ENCODE peak calls at places on chromosomes 1 and 21, in five cellular contexts. One of them, this sample, is unnamed.

GRCh38 chr1:13699510-13699909 is 478 bp upstream of the PRDM2 start:
- DNase-seq in astrocyte of the spinal cord: no peak
- DNase-seq in mesendoderm: peak
- DNase-seq in body of pancreas: no peak
- DNase-seq in AG04450: no peak
- DNase-seq in this sample: no peak

GRCh38 chr1:103284270-103284669 is 175.9 kb upstream of the COL11A1 start:
- DNase-seq in body of pancreas: no peak
- DNase-seq in astrocyte of the spinal cord: peak
- DNase-seq in mesendoderm: no peak
- DNase-seq in AG04450: no peak
- DNase-seq in this sample: peak

GRCh38 chr1:59478822-59479221 is 181.9 kb downstream of the FGGY start:
- DNase-seq in body of pancreas: no peak
- DNase-seq in mesendoderm: no peak
- DNase-seq in AG04450: no peak
- DNase-seq in astrocyte of the spinal cord: no peak
- DNase-seq in this sample: no peak

GRCh38 chr1:160083968-160084770 is 2.8 kb downstream of the KCNJ9 start:
- DNase-seq in body of pancreas: peak
- DNase-seq in mesendoderm: peak
- DNase-seq in AG04450: no peak
- DNase-seq in astrocyte of the spinal cord: no peak
- DNase-seq in this sample: peak

GRCh38 chr1:192474080-192474683 is 101.4 kb upstream of the RGS1 start:
- DNase-seq in body of pancreas: no peak
- DNase-seq in AG04450: no peak
- DNase-seq in mesendoderm: peak
- DNase-seq in astrocyte of the spinal cord: peak
- DNase-seq in this sample: peak

GRCh38 chr1:18091660-18092446 is 15.7 kb upstream of the IGSF21 start:
- DNase-seq in mesendoderm: peak
- DNase-seq in body of pancreas: no peak
- DNase-seq in astrocyte of the spinal cord: peak
- DNase-seq in AG04450: no peak
- DNase-seq in this sample: peak

GRCh38 chr1:111241797-111242196 is 14.3 kb downstream of the CHI3L2 start:
- DNase-seq in AG04450: no peak
- DNase-seq in mesendoderm: peak
- DNase-seq in astrocyte of the spinal cord: no peak
- DNase-seq in body of pancreas: no peak
- DNase-seq in this sample: no peak

GRCh38 chr21:44494418-44494817 is 39.1 kb downstream of the LRRC3 start:
- DNase-seq in astrocyte of the spinal cord: no peak
- DNase-seq in AG04450: no peak
- DNase-seq in mesendoderm: no peak
- DNase-seq in body of pancreas: no peak
- DNase-seq in this sample: no peak

GRCh38 chr1:109996476-109996875 is 11.9 kb downstream of the AHCYL1 start:
- DNase-seq in mesendoderm: no peak
- DNase-seq in astrocyte of the spinal cord: no peak
- DNase-seq in body of pancreas: no peak
- DNase-seq in AG04450: no peak
- DNase-seq in this sample: peak

GRCh38 chr1:203556047-203556851 is 62.3 kb downstream of the OPTC start:
- DNase-seq in body of pancreas: peak
- DNase-seq in astrocyte of the spinal cord: peak
- DNase-seq in mesendoderm: peak
- DNase-seq in AG04450: no peak
- DNase-seq in this sample: peak

GRCh38 chr1:203553501-203553900 is 59.5 kb downstream of the OPTC start:
- DNase-seq in mesendoderm: no peak
- DNase-seq in body of pancreas: no peak
- DNase-seq in AG04450: no peak
- DNase-seq in astrocyte of the spinal cord: no peak
- DNase-seq in this sample: no peak

GRCh38 chr1:203555484-203556046 is 61.6 kb downstream of the OPTC start:
- DNase-seq in body of pancreas: no peak
- DNase-seq in mesendoderm: no peak
- DNase-seq in astrocyte of the spinal cord: no peak
- DNase-seq in AG04450: no peak
- DNase-seq in this sample: no peak

GRCh38 chr1:203557390-203557789 is 63.4 kb downstream of the OPTC start:
- DNase-seq in mesendoderm: no peak
- DNase-seq in astrocyte of the spinal cord: no peak
- DNase-seq in body of pancreas: no peak
- DNase-seq in AG04450: no peak
- DNase-seq in this sample: peak

DNA sequence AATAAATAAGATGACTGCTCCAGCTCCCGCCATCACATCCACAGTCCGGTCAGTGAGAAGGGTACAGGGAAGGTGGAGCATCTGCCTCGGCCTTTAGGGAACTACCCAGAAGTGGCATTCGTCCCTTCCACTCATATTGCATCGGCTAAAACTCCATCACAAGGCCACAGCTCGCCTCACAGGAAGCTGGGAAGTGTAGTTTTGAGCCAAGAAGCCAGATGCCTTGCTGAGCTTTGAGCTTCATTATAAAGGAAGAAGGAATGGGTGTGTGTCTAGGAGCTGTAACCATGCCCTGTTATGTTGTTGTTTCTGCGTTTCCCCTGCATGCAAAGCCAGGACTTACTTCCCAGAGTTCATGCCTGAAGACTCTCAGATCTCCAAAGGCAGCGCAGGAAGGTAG is 61.1 kb downstream of the OPTC start:
- DNase-seq in AG04450: no peak
- DNase-seq in mesendoderm: no peak
- DNase-seq in astrocyte of the spinal cord: no peak
- DNase-seq in body of pancreas: no peak
- DNase-seq in this sample: no peak
- H3K4me3 ChIP-seq in AG04450: no peak
- H3K4me3 ChIP-seq in mesendoderm: no peak
- H3K4me3 ChIP-seq in astrocyte of the spinal cord: no peak
- H3K4me3 ChIP-seq in body of pancreas: no peak
- H3K4me3 ChIP-seq in this sample: no peak

GRCh38 chr1:11651017-11651416 is 3.2 kb downstream of the FBXO2 start:
- DNase-seq in mesendoderm: no peak
- DNase-seq in body of pancreas: no peak
- DNase-seq in astrocyte of the spinal cord: no peak
- DNase-seq in AG04450: no peak
- DNase-seq in this sample: no peak
- H3K4me3 ChIP-seq in mesendoderm: no peak
- H3K4me3 ChIP-seq in body of pancreas: no peak
- H3K4me3 ChIP-seq in astrocyte of the spinal cord: no peak
- H3K4me3 ChIP-seq in AG04450: no peak
- H3K4me3 ChIP-seq in this sample: no peak

GRCh38 chr1:3072948-3073519 is 4.0 kb downstream of the PRDM16 start:
- DNase-seq in astrocyte of the spinal cord: peak
- DNase-seq in AG04450: no peak
- DNase-seq in mesendoderm: no peak
- DNase-seq in body of pancreas: no peak
- DNase-seq in this sample: no peak
- H3K4me3 ChIP-seq in astrocyte of the spinal cord: peak
- H3K4me3 ChIP-seq in AG04450: no peak
- H3K4me3 ChIP-seq in mesendoderm: no peak
- H3K4me3 ChIP-seq in body of pancreas: peak
- H3K4me3 ChIP-seq in this sample: no peak

GRCh38 chr1:91842056-91842455 is 43.9 kb downstream of the TGFBR3 start:
- DNase-seq in body of pancreas: no peak
- DNase-seq in mesendoderm: no peak
- DNase-seq in AG04450: no peak
- DNase-seq in astrocyte of the spinal cord: no peak
- DNase-seq in this sample: peak
- H3K4me3 ChIP-seq in body of pancreas: no peak
- H3K4me3 ChIP-seq in mesendoderm: no peak
- H3K4me3 ChIP-seq in AG04450: no peak
- H3K4me3 ChIP-seq in astrocyte of the spinal cord: no peak
- H3K4me3 ChIP-seq in this sample: no peak